ENCODE peak calls at places on chromosomes 11 and 22, in nine cellular contexts. One of them, this sample, is unnamed.

GRCh38 chr11:79066456-79067354 is 374.1 kb downstream of the TENM4 start:
- DNase-seq in natural killer cell treated with Interleukin-12 subunit alpha and Interleukin-12 subunit beta and Interleukin-15 and Interleukin-18, amount 100 ng/mL, for 72 hours: no peak
- DNase-seq in iris pigment epithelial cell: no peak
- DNase-seq in activated CD4-positive, alpha-beta T cell treated with anti-CD3 and anti-CD28 coated beads, Interleukin-2, amount 50 U/mL, for 48 hours: no peak
- DNase-seq in right atrium auricular region: no peak
- DNase-seq in left lung: no peak
- DNase-seq in astrocyte of the cerebellum: no peak
- DNase-seq in central memory CD4-positive, alpha-beta T cell: no peak
- DNase-seq in mesendoderm: peak
- DNase-seq in this sample: no peak

GRCh38 chr11:107785401-107785800 is 73.2 kb downstream of the SLC35F2 start:
- DNase-seq in left lung: no peak
- DNase-seq in activated CD4-positive, alpha-beta T cell treated with anti-CD3 and anti-CD28 coated beads, Interleukin-2, amount 50 U/mL, for 48 hours: peak
- DNase-seq in right atrium auricular region: no peak
- DNase-seq in natural killer cell treated with Interleukin-12 subunit alpha and Interleukin-12 subunit beta and Interleukin-15 and Interleukin-18, amount 100 ng/mL, for 72 hours: no peak
- DNase-seq in astrocyte of the cerebellum: no peak
- DNase-seq in central memory CD4-positive, alpha-beta T cell: no peak
- DNase-seq in iris pigment epithelial cell: peak
- DNase-seq in mesendoderm: no peak
- DNase-seq in this sample: no peak

GRCh38 chr11:72673284-72673942 is 809 bp downstream of the PDE2A start:
- DNase-seq in right atrium auricular region: no peak
- DNase-seq in mesendoderm: peak
- DNase-seq in iris pigment epithelial cell: no peak
- DNase-seq in left lung: no peak
- DNase-seq in astrocyte of the cerebellum: no peak
- DNase-seq in activated CD4-positive, alpha-beta T cell treated with anti-CD3 and anti-CD28 coated beads, Interleukin-2, amount 50 U/mL, for 48 hours: no peak
- DNase-seq in central memory CD4-positive, alpha-beta T cell: no peak
- DNase-seq in natural killer cell treated with Interleukin-12 subunit alpha and Interleukin-12 subunit beta and Interleukin-15 and Interleukin-18, amount 100 ng/mL, for 72 hours: no peak
- DNase-seq in this sample: no peak

GRCh38 chr11:121881806-121882205 is 234.2 kb downstream of the BLID start:
- DNase-seq in mesendoderm: no peak
- DNase-seq in activated CD4-positive, alpha-beta T cell treated with anti-CD3 and anti-CD28 coated beads, Interleukin-2, amount 50 U/mL, for 48 hours: no peak
- DNase-seq in natural killer cell treated with Interleukin-12 subunit alpha and Interleukin-12 subunit beta and Interleukin-15 and Interleukin-18, amount 100 ng/mL, for 72 hours: no peak
- DNase-seq in astrocyte of the cerebellum: no peak
- DNase-seq in iris pigment epithelial cell: peak
- DNase-seq in left lung: no peak
- DNase-seq in right atrium auricular region: no peak
- DNase-seq in central memory CD4-positive, alpha-beta T cell: no peak
- DNase-seq in this sample: peak

GRCh38 chr22:29704528-29705285 is 15.1 kb upstream of the CABP7 start:
- DNase-seq in central memory CD4-positive, alpha-beta T cell: no peak
- DNase-seq in mesendoderm: no peak
- DNase-seq in iris pigment epithelial cell: peak
- DNase-seq in natural killer cell treated with Interleukin-12 subunit alpha and Interleukin-12 subunit beta and Interleukin-15 and Interleukin-18, amount 100 ng/mL, for 72 hours: no peak
- DNase-seq in activated CD4-positive, alpha-beta T cell treated with anti-CD3 and anti-CD28 coated beads, Interleukin-2, amount 50 U/mL, for 48 hours: no peak
- DNase-seq in astrocyte of the cerebellum: peak
- DNase-seq in left lung: no peak
- DNase-seq in right atrium auricular region: no peak
- DNase-seq in this sample: no peak

GRCh38 chr11:29019960-29020683 is 911.9 kb downstream of the METTL15 start:
- DNase-seq in central memory CD4-positive, alpha-beta T cell: no peak
- DNase-seq in left lung: no peak
- DNase-seq in astrocyte of the cerebellum: peak
- DNase-seq in mesendoderm: peak
- DNase-seq in natural killer cell treated with Interleukin-12 subunit alpha and Interleukin-12 subunit beta and Interleukin-15 and Interleukin-18, amount 100 ng/mL, for 72 hours: no peak
- DNase-seq in iris pigment epithelial cell: peak
- DNase-seq in right atrium auricular region: no peak
- DNase-seq in activated CD4-positive, alpha-beta T cell treated with anti-CD3 and anti-CD28 coated beads, Interleukin-2, amount 50 U/mL, for 48 hours: no peak
- DNase-seq in this sample: no peak

GRCh38 chr11:75281469-75282095 is 41.0 kb downstream of the TPBGL start:
- DNase-seq in astrocyte of the cerebellum: no peak
- DNase-seq in iris pigment epithelial cell: no peak
- DNase-seq in left lung: no peak
- DNase-seq in right atrium auricular region: no peak
- DNase-seq in central memory CD4-positive, alpha-beta T cell: no peak
- DNase-seq in mesendoderm: no peak
- DNase-seq in natural killer cell treated with Interleukin-12 subunit alpha and Interleukin-12 subunit beta and Interleukin-15 and Interleukin-18, amount 100 ng/mL, for 72 hours: no peak
- DNase-seq in activated CD4-positive, alpha-beta T cell treated with anti-CD3 and anti-CD28 coated beads, Interleukin-2, amount 50 U/mL, for 48 hours: no peak
- DNase-seq in this sample: no peak

GRCh38 chr11:131674051-131674755 is 303.8 kb downstream of the NTM start:
- DNase-seq in right atrium auricular region: peak
- DNase-seq in natural killer cell treated with Interleukin-12 subunit alpha and Interleukin-12 subunit beta and Interleukin-15 and Interleukin-18, amount 100 ng/mL, for 72 hours: no peak
- DNase-seq in iris pigment epithelial cell: peak
- DNase-seq in activated CD4-positive, alpha-beta T cell treated with anti-CD3 and anti-CD28 coated beads, Interleukin-2, amount 50 U/mL, for 48 hours: peak
- DNase-seq in mesendoderm: peak
- DNase-seq in left lung: peak
- DNase-seq in central memory CD4-positive, alpha-beta T cell: no peak
- DNase-seq in astrocyte of the cerebellum: peak
- DNase-seq in this sample: peak

GRCh38 chr11:128894685-128895084 is 3.5 kb downstream of the KCNJ5 start:
- DNase-seq in right atrium auricular region: no peak
- DNase-seq in left lung: peak
- DNase-seq in central memory CD4-positive, alpha-beta T cell: no peak
- DNase-seq in mesendoderm: no peak
- DNase-seq in astrocyte of the cerebellum: no peak
- DNase-seq in natural killer cell treated with Interleukin-12 subunit alpha and Interleukin-12 subunit beta and Interleukin-15 and Interleukin-18, amount 100 ng/mL, for 72 hours: no peak
- DNase-seq in iris pigment epithelial cell: no peak
- DNase-seq in activated CD4-positive, alpha-beta T cell treated with anti-CD3 and anti-CD28 coated beads, Interleukin-2, amount 50 U/mL, for 48 hours: no peak
- DNase-seq in this sample: no peak

GRCh38 chr11:88631497-88631896 is 294.0 kb upstream of the CTSC start:
- DNase-seq in astrocyte of the cerebellum: peak
- DNase-seq in mesendoderm: peak
- DNase-seq in activated CD4-positive, alpha-beta T cell treated with anti-CD3 and anti-CD28 coated beads, Interleukin-2, amount 50 U/mL, for 48 hours: no peak
- DNase-seq in iris pigment epithelial cell: peak
- DNase-seq in natural killer cell treated with Interleukin-12 subunit alpha and Interleukin-12 subunit beta and Interleukin-15 and Interleukin-18, amount 100 ng/mL, for 72 hours: no peak
- DNase-seq in central memory CD4-positive, alpha-beta T cell: no peak
- DNase-seq in right atrium auricular region: no peak
- DNase-seq in left lung: no peak
- DNase-seq in this sample: no peak

GRCh38 chr11:62399172-62399867 is 19.5 kb upstream of the SCGB1A1 start:
- DNase-seq in left lung: no peak
- DNase-seq in iris pigment epithelial cell: no peak
- DNase-seq in natural killer cell treated with Interleukin-12 subunit alpha and Interleukin-12 subunit beta and Interleukin-15 and Interleukin-18, amount 100 ng/mL, for 72 hours: no peak
- DNase-seq in right atrium auricular region: no peak
- DNase-seq in astrocyte of the cerebellum: no peak
- DNase-seq in central memory CD4-positive, alpha-beta T cell: no peak
- DNase-seq in mesendoderm: no peak
- DNase-seq in activated CD4-positive, alpha-beta T cell treated with anti-CD3 and anti-CD28 coated beads, Interleukin-2, amount 50 U/mL, for 48 hours: no peak
- DNase-seq in this sample: no peak

GRCh38 chr11:28581286-28582242 is 473.4 kb downstream of the METTL15 start:
- DNase-seq in activated CD4-positive, alpha-beta T cell treated with anti-CD3 and anti-CD28 coated beads, Interleukin-2, amount 50 U/mL, for 48 hours: no peak
- DNase-seq in left lung: no peak
- DNase-seq in natural killer cell treated with Interleukin-12 subunit alpha and Interleukin-12 subunit beta and Interleukin-15 and Interleukin-18, amount 100 ng/mL, for 72 hours: no peak
- DNase-seq in iris pigment epithelial cell: peak
- DNase-seq in central memory CD4-positive, alpha-beta T cell: no peak
- DNase-seq in astrocyte of the cerebellum: peak
- DNase-seq in right atrium auricular region: no peak
- DNase-seq in mesendoderm: peak
- DNase-seq in this sample: peak

GRCh38 chr11:2314136-2314524 is 12.3 kb downstream of the TSPAN32 start:
- DNase-seq in mesendoderm: no peak
- DNase-seq in astrocyte of the cerebellum: no peak
- DNase-seq in central memory CD4-positive, alpha-beta T cell: no peak
- DNase-seq in right atrium auricular region: no peak
- DNase-seq in iris pigment epithelial cell: no peak
- DNase-seq in activated CD4-positive, alpha-beta T cell treated with anti-CD3 and anti-CD28 coated beads, Interleukin-2, amount 50 U/mL, for 48 hours: no peak
- DNase-seq in left lung: no peak
- DNase-seq in natural killer cell treated with Interleukin-12 subunit alpha and Interleukin-12 subunit beta and Interleukin-15 and Interleukin-18, amount 100 ng/mL, for 72 hours: peak
- DNase-seq in this sample: no peak

GRCh38 chr11:71551711-71552110 is 3.5 kb downstream of the KRTAP5-9 start:
- DNase-seq in activated CD4-positive, alpha-beta T cell treated with anti-CD3 and anti-CD28 coated beads, Interleukin-2, amount 50 U/mL, for 48 hours: no peak
- DNase-seq in natural killer cell treated with Interleukin-12 subunit alpha and Interleukin-12 subunit beta and Interleukin-15 and Interleukin-18, amount 100 ng/mL, for 72 hours: no peak
- DNase-seq in central memory CD4-positive, alpha-beta T cell: no peak
- DNase-seq in iris pigment epithelial cell: peak
- DNase-seq in left lung: no peak
- DNase-seq in mesendoderm: no peak
- DNase-seq in right atrium auricular region: no peak
- DNase-seq in astrocyte of the cerebellum: no peak
- DNase-seq in this sample: no peak

GRCh38 chr11:95835768-95836488 is 45.6 kb downstream of the CEP57 start:
- DNase-seq in mesendoderm: peak
- DNase-seq in natural killer cell treated with Interleukin-12 subunit alpha and Interleukin-12 subunit beta and Interleukin-15 and Interleukin-18, amount 100 ng/mL, for 72 hours: peak
- DNase-seq in iris pigment epithelial cell: peak
- DNase-seq in activated CD4-positive, alpha-beta T cell treated with anti-CD3 and anti-CD28 coated beads, Interleukin-2, amount 50 U/mL, for 48 hours: peak
- DNase-seq in left lung: peak
- DNase-seq in right atrium auricular region: peak
- DNase-seq in central memory CD4-positive, alpha-beta T cell: peak
- DNase-seq in astrocyte of the cerebellum: peak
- DNase-seq in this sample: peak

GRCh38 chr11:2745511-2745910 is 45.7 kb upstream of the KCNQ1OT1 start:
- DNase-seq in astrocyte of the cerebellum: no peak
- DNase-seq in activated CD4-positive, alpha-beta T cell treated with anti-CD3 and anti-CD28 coated beads, Interleukin-2, amount 50 U/mL, for 48 hours: no peak
- DNase-seq in right atrium auricular region: no peak
- DNase-seq in mesendoderm: no peak
- DNase-seq in central memory CD4-positive, alpha-beta T cell: no peak
- DNase-seq in iris pigment epithelial cell: no peak
- DNase-seq in left lung: no peak
- DNase-seq in natural killer cell treated with Interleukin-12 subunit alpha and Interleukin-12 subunit beta and Interleukin-15 and Interleukin-18, amount 100 ng/mL, for 72 hours: no peak
- DNase-seq in this sample: no peak